ENCODE peak calls at places on chromosomes 2 and 18, in seven cellular contexts. One of them, this sample, is unnamed.

GRCh38 chr2:174335605-174336402 is 1.1 kb downstream of the SP9 start:
- DNase-seq in left cardiac atrium: no peak
- DNase-seq in osteocyte: no peak
- DNase-seq in suprapubic skin: no peak
- DNase-seq in iPS-NIHi11: peak; percentile 47
- DNase-seq in stimulated activated CD4-positive, alpha-beta T cell treated with anti-CD3 and anti-CD28 coated beads, Interleukin-4, amount 100 ng/mL, for 4 hours: no peak
- DNase-seq in DMS 273 treated with DMSO at 0.1 percent for 48 hours: no peak
- DNase-seq in this sample: peak; percentile 75

GRCh38 chr18:39058386-39059000 is 1492.9 kb upstream of the CELF4 start:
- DNase-seq in left cardiac atrium: no peak
- DNase-seq in osteocyte: no peak
- DNase-seq in suprapubic skin: no peak
- DNase-seq in iPS-NIHi11: no peak
- DNase-seq in stimulated activated CD4-positive, alpha-beta T cell treated with anti-CD3 and anti-CD28 coated beads, Interleukin-4, amount 100 ng/mL, for 4 hours: no peak
- DNase-seq in DMS 273 treated with DMSO at 0.1 percent for 48 hours: no peak
- DNase-seq in this sample: no peak

GRCh38 chr2:140658766-140659165 is 1472.0 kb downstream of the LRP1B start:
- DNase-seq in left cardiac atrium: no peak
- DNase-seq in osteocyte: no peak
- DNase-seq in suprapubic skin: no peak
- DNase-seq in iPS-NIHi11: no peak
- DNase-seq in stimulated activated CD4-positive, alpha-beta T cell treated with anti-CD3 and anti-CD28 coated beads, Interleukin-4, amount 100 ng/mL, for 4 hours: no peak
- DNase-seq in DMS 273 treated with DMSO at 0.1 percent for 48 hours: no peak
- DNase-seq in this sample: no peak

GRCh38 chr18:68839701-68840100 is 41.8 kb downstream of the CCDC102B start:
- DNase-seq in left cardiac atrium: no peak
- DNase-seq in osteocyte: no peak
- DNase-seq in suprapubic skin: no peak
- DNase-seq in iPS-NIHi11: no peak
- DNase-seq in stimulated activated CD4-positive, alpha-beta T cell treated with anti-CD3 and anti-CD28 coated beads, Interleukin-4, amount 100 ng/mL, for 4 hours: no peak
- DNase-seq in DMS 273 treated with DMSO at 0.1 percent for 48 hours: no peak
- DNase-seq in this sample: no peak

GRCh38 chr2:108637304-108637669 is 82.0 kb upstream of the RANBP2 start:
- DNase-seq in left cardiac atrium: peak; percentile 74
- DNase-seq in osteocyte: no peak
- DNase-seq in suprapubic skin: no peak
- DNase-seq in iPS-NIHi11: no peak
- DNase-seq in stimulated activated CD4-positive, alpha-beta T cell treated with anti-CD3 and anti-CD28 coated beads, Interleukin-4, amount 100 ng/mL, for 4 hours: no peak
- DNase-seq in DMS 273 treated with DMSO at 0.1 percent for 48 hours: no peak
- DNase-seq in this sample: no peak

GRCh38 chr18:32542221-32542798 is 71.6 kb upstream of the GAREM1 start:
- DNase-seq in left cardiac atrium: no peak
- DNase-seq in osteocyte: no peak
- DNase-seq in suprapubic skin: no peak
- DNase-seq in iPS-NIHi11: no peak
- DNase-seq in stimulated activated CD4-positive, alpha-beta T cell treated with anti-CD3 and anti-CD28 coated beads, Interleukin-4, amount 100 ng/mL, for 4 hours: no peak
- DNase-seq in DMS 273 treated with DMSO at 0.1 percent for 48 hours: no peak
- DNase-seq in this sample: no peak

GRCh38 chr2:207881902-207882301 is 112.2 kb upstream of the FZD5 start:
- DNase-seq in left cardiac atrium: no peak
- DNase-seq in osteocyte: no peak
- DNase-seq in suprapubic skin: no peak
- DNase-seq in iPS-NIHi11: no peak
- DNase-seq in stimulated activated CD4-positive, alpha-beta T cell treated with anti-CD3 and anti-CD28 coated beads, Interleukin-4, amount 100 ng/mL, for 4 hours: no peak
- DNase-seq in DMS 273 treated with DMSO at 0.1 percent for 48 hours: no peak
- DNase-seq in this sample: no peak

GRCh38 chr18:12748671-12749070 is 45.8 kb downstream of the PSMG2 start:
- DNase-seq in left cardiac atrium: no peak
- DNase-seq in osteocyte: no peak
- DNase-seq in suprapubic skin: no peak
- DNase-seq in iPS-NIHi11: no peak
- DNase-seq in stimulated activated CD4-positive, alpha-beta T cell treated with anti-CD3 and anti-CD28 coated beads, Interleukin-4, amount 100 ng/mL, for 4 hours: no peak
- DNase-seq in DMS 273 treated with DMSO at 0.1 percent for 48 hours: no peak
- DNase-seq in this sample: no peak

GRCh38 chr2:43484323-43484930 is 111.4 kb downstream of the THADA start:
- DNase-seq in left cardiac atrium: no peak
- DNase-seq in osteocyte: no peak
- DNase-seq in suprapubic skin: no peak
- DNase-seq in iPS-NIHi11: peak; percentile 21
- DNase-seq in stimulated activated CD4-positive, alpha-beta T cell treated with anti-CD3 and anti-CD28 coated beads, Interleukin-4, amount 100 ng/mL, for 4 hours: no peak
- DNase-seq in DMS 273 treated with DMSO at 0.1 percent for 48 hours: peak; percentile 67
- DNase-seq in this sample: no peak

GRCh38 chr2:161090401-161090800 is 69.8 kb upstream of the TANK start:
- DNase-seq in left cardiac atrium: no peak
- DNase-seq in osteocyte: no peak
- DNase-seq in suprapubic skin: no peak
- DNase-seq in iPS-NIHi11: peak; percentile 13
- DNase-seq in stimulated activated CD4-positive, alpha-beta T cell treated with anti-CD3 and anti-CD28 coated beads, Interleukin-4, amount 100 ng/mL, for 4 hours: peak; percentile 7
- DNase-seq in DMS 273 treated with DMSO at 0.1 percent for 48 hours: no peak
- DNase-seq in this sample: no peak

GRCh38 chr2:200578778-200579177 is 7.0 kb upstream of the AOX1 start:
- DNase-seq in left cardiac atrium: no peak
- DNase-seq in osteocyte: no peak
- DNase-seq in suprapubic skin: no peak
- DNase-seq in iPS-NIHi11: no peak
- DNase-seq in stimulated activated CD4-positive, alpha-beta T cell treated with anti-CD3 and anti-CD28 coated beads, Interleukin-4, amount 100 ng/mL, for 4 hours: no peak
- DNase-seq in DMS 273 treated with DMSO at 0.1 percent for 48 hours: no peak
- DNase-seq in this sample: no peak

GRCh38 chr2:134435936-134436335 is 182.1 kb downstream of the MGAT5 start:
- DNase-seq in left cardiac atrium: no peak
- DNase-seq in osteocyte: no peak
- DNase-seq in suprapubic skin: no peak
- DNase-seq in iPS-NIHi11: no peak
- DNase-seq in stimulated activated CD4-positive, alpha-beta T cell treated with anti-CD3 and anti-CD28 coated beads, Interleukin-4, amount 100 ng/mL, for 4 hours: no peak
- DNase-seq in DMS 273 treated with DMSO at 0.1 percent for 48 hours: no peak
- DNase-seq in this sample: no peak

GRCh38 chr2:98519156-98519555 is 74.5 kb downstream of the INPP4A start:
- DNase-seq in left cardiac atrium: no peak
- DNase-seq in osteocyte: no peak
- DNase-seq in suprapubic skin: no peak
- DNase-seq in iPS-NIHi11: no peak
- DNase-seq in stimulated activated CD4-positive, alpha-beta T cell treated with anti-CD3 and anti-CD28 coated beads, Interleukin-4, amount 100 ng/mL, for 4 hours: no peak
- DNase-seq in DMS 273 treated with DMSO at 0.1 percent for 48 hours: no peak
- DNase-seq in this sample: no peak

GRCh38 chr18:48312066-48312465 is 97.1 kb downstream of the ZBTB7C start:
- DNase-seq in left cardiac atrium: no peak
- DNase-seq in osteocyte: no peak
- DNase-seq in suprapubic skin: no peak
- DNase-seq in iPS-NIHi11: no peak
- DNase-seq in stimulated activated CD4-positive, alpha-beta T cell treated with anti-CD3 and anti-CD28 coated beads, Interleukin-4, amount 100 ng/mL, for 4 hours: no peak
- DNase-seq in DMS 273 treated with DMSO at 0.1 percent for 48 hours: no peak
- DNase-seq in this sample: no peak

GRCh38 chr2:10079192-10079930 is 850 bp downstream of the CYS1 start:
- DNase-seq in left cardiac atrium: peak; percentile 59
- DNase-seq in osteocyte: no peak
- DNase-seq in suprapubic skin: no peak
- DNase-seq in iPS-NIHi11: peak; percentile 75
- DNase-seq in stimulated activated CD4-positive, alpha-beta T cell treated with anti-CD3 and anti-CD28 coated beads, Interleukin-4, amount 100 ng/mL, for 4 hours: no peak
- DNase-seq in DMS 273 treated with DMSO at 0.1 percent for 48 hours: no peak
- DNase-seq in this sample: peak; percentile 36

GRCh38 chr18:49590608-49591007 is 28.8 kb downstream of the LIPG start:
- DNase-seq in left cardiac atrium: no peak
- DNase-seq in osteocyte: no peak
- DNase-seq in suprapubic skin: no peak
- DNase-seq in iPS-NIHi11: no peak
- DNase-seq in stimulated activated CD4-positive, alpha-beta T cell treated with anti-CD3 and anti-CD28 coated beads, Interleukin-4, amount 100 ng/mL, for 4 hours: no peak
- DNase-seq in DMS 273 treated with DMSO at 0.1 percent for 48 hours: no peak
- DNase-seq in this sample: no peak

GRCh38 chr2:187429989-187430388 is 18.1 kb downstream of the CALCRL start:
- DNase-seq in left cardiac atrium: no peak
- DNase-seq in osteocyte: no peak
- DNase-seq in suprapubic skin: no peak
- DNase-seq in iPS-NIHi11: no peak
- DNase-seq in stimulated activated CD4-positive, alpha-beta T cell treated with anti-CD3 and anti-CD28 coated beads, Interleukin-4, amount 100 ng/mL, for 4 hours: no peak
- DNase-seq in DMS 273 treated with DMSO at 0.1 percent for 48 hours: no peak
- DNase-seq in this sample: no peak

GRCh38 chr2:8134105-8134903 is 547.6 kb upstream of the ID2 start:
- DNase-seq in left cardiac atrium: no peak
- DNase-seq in osteocyte: no peak
- DNase-seq in suprapubic skin: no peak
- DNase-seq in iPS-NIHi11: no peak
- DNase-seq in stimulated activated CD4-positive, alpha-beta T cell treated with anti-CD3 and anti-CD28 coated beads, Interleukin-4, amount 100 ng/mL, for 4 hours: no peak
- DNase-seq in DMS 273 treated with DMSO at 0.1 percent for 48 hours: no peak
- DNase-seq in this sample: no peak

GRCh38 chr2:216379955-216380354 is 7.7 kb upstream of the MARCHF4 start:
- DNase-seq in left cardiac atrium: no peak
- DNase-seq in osteocyte: no peak
- DNase-seq in suprapubic skin: no peak
- DNase-seq in iPS-NIHi11: no peak
- DNase-seq in stimulated activated CD4-positive, alpha-beta T cell treated with anti-CD3 and anti-CD28 coated beads, Interleukin-4, amount 100 ng/mL, for 4 hours: no peak
- DNase-seq in DMS 273 treated with DMSO at 0.1 percent for 48 hours: peak; percentile 66
- DNase-seq in this sample: no peak

GRCh38 chr2:893311-893710 is 57.3 kb upstream of the SNTG2 start:
- DNase-seq in left cardiac atrium: no peak
- DNase-seq in osteocyte: no peak
- DNase-seq in suprapubic skin: no peak
- DNase-seq in iPS-NIHi11: peak; percentile 74
- DNase-seq in stimulated activated CD4-positive, alpha-beta T cell treated with anti-CD3 and anti-CD28 coated beads, Interleukin-4, amount 100 ng/mL, for 4 hours: no peak
- DNase-seq in DMS 273 treated with DMSO at 0.1 percent for 48 hours: no peak
- DNase-seq in this sample: peak; percentile 81

GRCh38 chr2:173414823-173415322 is 60.2 kb downstream of the CDCA7 start:
- DNase-seq in left cardiac atrium: no peak
- DNase-seq in osteocyte: peak; percentile 17
- DNase-seq in suprapubic skin: no peak
- DNase-seq in iPS-NIHi11: no peak
- DNase-seq in stimulated activated CD4-positive, alpha-beta T cell treated with anti-CD3 and anti-CD28 coated beads, Interleukin-4, amount 100 ng/mL, for 4 hours: no peak
- DNase-seq in DMS 273 treated with DMSO at 0.1 percent for 48 hours: peak; percentile 74
- DNase-seq in this sample: no peak

This sample was measured in WTC11.